ENCODE peak calls at places on chromosomes 12 and 14, in ten cellular contexts. H, I, S, V, A, G, K, N, D and P are unnamed samples.

GRCh38 chr14:30373053-30373849 is 185.7 kb upstream of the G2E3 start:
- DNase-seq in G (no peak), A (no peak), K (no peak), D (no peak), H (no peak), I (no peak), N (no peak), V (no peak), S (no peak), P (no peak)

GRCh38 chr12:790253-790563 is 37.8 kb downstream of the WNK1 start:
- DNase-seq in S (no peak), D (no peak), I (no peak), N (no peak), A (no peak), V (no peak), H (no peak), G (no peak), K (no peak), P (no peak)

GRCh38 chr12:44405267-44405666 is 470.8 kb downstream of the NELL2 start:
- DNase-seq in H (no peak), A (no peak), G (no peak), I (no peak), S (no peak), N (no peak), V (no peak), D (no peak), K (no peak), P (no peak)

GRCh38 chr14:103362780-103363179 is 22.4 kb upstream of the MARK3 start:
- DNase-seq in N (no peak), D (no peak), I (no peak), A (no peak), K (no peak), G (peak; percentile 65), S (no peak), H (no peak), V (no peak), P (no peak)

GRCh38 chr14:78005325-78005724 is 164.8 kb upstream of the NRXN3 start:
- DNase-seq in A (no peak), D (no peak), V (no peak), I (peak; percentile 46), K (no peak), H (no peak), N (no peak), S (peak; percentile 67), G (peak; percentile 95), P (no peak)

GRCh38 chr12:117235261-117235660 is 45.0 kb upstream of the FBXO21 start:
- DNase-seq in N (no peak), I (no peak), H (no peak), D (no peak), S (no peak), V (no peak), K (no peak), A (no peak), G (no peak), P (no peak)

GRCh38 chr12:128567730-128568129 is 256.0 kb downstream of the SLC15A4 start:
- DNase-seq in N (no peak), A (no peak), I (no peak), G (no peak), K (no peak), S (no peak), H (no peak), D (no peak), V (no peak), P (no peak)

GRCh38 chr14:101877766-101878165 is 86.6 kb upstream of the DYNC1H1 start:
- DNase-seq in V (no peak), H (no peak), S (no peak), N (no peak), G (no peak), I (no peak), A (no peak), K (no peak), D (no peak), P (no peak)

GRCh38 chr12:122001379-122002209 is 20.1 kb upstream of the BCL7A start:
- DNase-seq in N (no peak), A (no peak), K (no peak), H (no peak), D (no peak), I (no peak), G (peak; percentile 98), S (no peak), V (no peak), P (no peak)

GRCh38 chr14:67426983-67427601 is 15.1 kb upstream of the PLEK2 start:
- DNase-seq in A (peak; percentile 81), S (peak; percentile 77), K (peak; percentile 100), H (no peak), V (peak; percentile 92), G (peak; percentile 85), I (peak; percentile 80), N (peak; percentile 69), D (peak; percentile 88), P (peak; percentile 84)

GRCh38 chr12:2984698-2985097 is 25.5 kb downstream of the TEAD4 start:
- DNase-seq in N (no peak), G (peak; percentile 33), V (no peak), H (no peak), S (no peak), A (no peak), D (no peak), I (no peak), K (no peak), P (no peak)

GRCh38 chr12:130764073-130764472 is 48.0 kb upstream of the RIMBP2 start:
- DNase-seq in V (no peak), S (no peak), K (no peak), I (peak; percentile 59), H (no peak), A (no peak), N (no peak), D (no peak), G (peak; percentile 38), P (no peak)

GRCh38 chr12:112466011-112466422 is 47.3 kb downstream of the PTPN11 start:
- DNase-seq in S (no peak), G (no peak), A (no peak), V (no peak), D (no peak), N (no peak), K (no peak), I (no peak), H (no peak), P (no peak)

GRCh38 chr14:42428996-42429395 is 822.3 kb downstream of the LRFN5 start:
- DNase-seq in I (no peak), G (peak; percentile 79), H (no peak), K (no peak), V (no peak), N (no peak), A (peak; percentile 14), D (no peak), S (no peak), P (no peak)

GRCh38 chr14:34460841-34461240 is 1.2 kb downstream of the SPTSSA start:
- DNase-seq in G (peak; percentile 11), A (no peak), K (no peak), H (peak; percentile 55), I (no peak), D (no peak), S (no peak), N (no peak), V (no peak), P (no peak)

GRCh38 chr14:74557691-74558090 is 54.3 kb downstream of the LTBP2 start:
- DNase-seq in K (no peak), A (no peak), G (no peak), H (no peak), N (no peak), V (no peak), I (no peak), D (peak; percentile 41), S (no peak), P (no peak)

GRCh38 chr14:23297878-23298277 is 4.8 kb downstream of the PPP1R3E start:
- DNase-seq in V (no peak), A (no peak), G (no peak), K (no peak), H (no peak), N (no peak), I (peak; percentile 11), S (no peak), D (no peak), P (no peak)

GRCh38 chr12:121933522-121934317 is 15.3 kb downstream of the CFAP251 start:
- DNase-seq in A (no peak), H (no peak), I (no peak), D (no peak), N (no peak), V (no peak), G (peak; percentile 56), K (peak; percentile 39), S (no peak), P (no peak)

GRCh38 chr14:76272774-76273173 is 103.2 kb upstream of the ESRRB start:
- DNase-seq in N (no peak), D (no peak), S (no peak), I (no peak), A (no peak), K (no peak), V (no peak), H (no peak), G (no peak), P (no peak)

GRCh38 chr12:77685112-77685511 is 145.6 kb upstream of the NAV3 start:
- DNase-seq in H (peak; percentile 68), N (peak; percentile 37), G (peak; percentile 83), S (peak; percentile 66), D (no peak), K (peak; percentile 28), I (no peak), A (no peak), V (peak; percentile 85), P (peak; percentile 56)

GRCh38 chr12:123363385-123363742 is 1.3 kb downstream of the SBNO1 start:
- DNase-seq in K (no peak), G (peak; percentile 26), V (no peak), A (no peak), I (no peak), S (no peak), D (no peak), N (no peak), H (no peak), P (no peak)

GRCh38 chr12:8890313-8891084 is 23.8 kb upstream of the PHC1 start:
- DNase-seq in D (no peak), A (peak; percentile 66), V (peak; percentile 88), N (peak; percentile 74), I (peak; percentile 67), K (peak; percentile 51), S (peak; percentile 66), G (peak; percentile 52), H (no peak), P (peak; percentile 32)

GRCh38 chr12:14775652-14776020 is 27.6 kb downstream of the WBP11 start:
- DNase-seq in S (no peak), D (no peak), N (no peak), K (no peak), A (no peak), I (no peak), H (no peak), V (no peak), G (peak; percentile 74), P (peak; percentile 16)

GRCh38 chr14:62557416-62557815 is 487.8 kb downstream of the KCNH5 start:
- DNase-seq in V (no peak), H (no peak), K (no peak), N (no peak), S (no peak), I (no peak), D (no peak), G (no peak), A (no peak), P (no peak)

GRCh38 chr14:101581806-101582205 is 20.5 kb downstream of the DIO3 start:
- DNase-seq in D (peak; percentile 41), A (no peak), V (no peak), I (no peak), G (no peak), N (no peak), H (no peak), K (no peak), S (no peak), P (no peak)

GRCh38 chr12:49698619-49699545 is 8.3 kb downstream of the FMNL3 start:
- DNase-seq in A (peak; percentile 60), N (no peak), K (peak; percentile 38), D (peak; percentile 82), S (no peak), V (no peak), H (no peak), I (peak; percentile 79), G (peak; percentile 64), P (no peak)